ENCODE peak calls at places on chromosome 6, in six cellular contexts. N is heart left ventricle, I is endothelial cell, Y is cardiac muscle cell, F is natural killer cell, W is heart right ventricle. K is an unnamed sample.

GRCh38 chr6:17421406-17421805 is 28.0 kb downstream of the CAP2 start:
- DNase-seq in N (no peak), I (no peak), Y (no peak), F (no peak), W (no peak), K (no peak)

GRCh38 chr6:143878272-143878760 is 14.0 kb downstream of the ZC2HC1B start:
- DNase-seq in N (no peak), I (no peak), Y (no peak), F (no peak), W (no peak), K (no peak)

GRCh38 chr6:6907286-6907685 is 200.5 kb upstream of the RREB1 start:
- DNase-seq in N (no peak), I (no peak), Y (no peak), F (no peak), W (no peak), K (no peak)

GRCh38 chr6:112308476-112308875 is 38.7 kb upstream of the RFPL4B start:
- DNase-seq in N (no peak), I (no peak), Y (peak; percentile 46), F (no peak), W (peak; percentile 10), K (no peak)

GRCh38 chr6:37137881-37138568 is 31.9 kb upstream of the PIM1 start:
- DNase-seq in N (no peak), I (peak; percentile 52), Y (peak; percentile 95), F (no peak), W (no peak), K (no peak)

GRCh38 chr6:84568971-84569370 is 195.4 kb downstream of the TBX18 start:
- DNase-seq in N (no peak), I (no peak), Y (peak; percentile 80), F (no peak), W (no peak), K (no peak)

GRCh38 chr6:22290045-22290444 is 6.8 kb downstream of the PRL start:
- DNase-seq in N (no peak), I (no peak), Y (no peak), F (no peak), W (no peak), K (no peak)

GRCh38 chr6:41428995-41429417 is 93.6 kb downstream of the NCR2 start:
- DNase-seq in N (peak; percentile 52), I (no peak), Y (peak; percentile 59), F (no peak), W (peak; percentile 32), K (no peak)

GRCh38 chr6:125377621-125378020 is 75.9 kb upstream of the HDDC2 start:
- DNase-seq in N (no peak), I (no peak), Y (peak; percentile 84), F (no peak), W (no peak), K (no peak)

GRCh38 chr6:141552031-141552430 is 580.7 kb upstream of the GJE1 start:
- DNase-seq in N (no peak), I (no peak), Y (no peak), F (no peak), W (no peak), K (no peak)

GRCh38 chr6:33248932-33249731 is 22.5 kb downstream of the VPS52 start:
- DNase-seq in N (peak; percentile 97), I (peak; percentile 91), Y (peak; percentile 100), F (peak; percentile 96), W (peak; percentile 97), K (peak; percentile 88)
- TF ChIP-seq CTCF in N (no peak), I (no peak), Y (peak; percentile 14), F (no peak), W (no peak), K (peak; percentile 17)

DNA sequence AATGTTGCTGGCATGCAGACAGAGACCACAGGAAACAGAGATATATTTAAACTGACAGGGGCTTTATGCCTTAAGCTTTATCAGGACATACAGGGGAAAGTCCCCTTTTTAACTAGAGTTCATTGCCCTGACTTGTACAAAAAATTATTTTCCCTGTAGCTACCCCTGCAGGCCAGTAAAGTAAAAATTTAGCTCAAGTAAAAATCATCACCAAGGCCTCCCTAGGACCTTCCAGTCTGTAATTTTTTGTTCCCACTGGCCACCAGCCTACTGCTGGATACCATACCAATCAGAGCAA is 711.9 kb upstream of the NRSN1 start:
- DNase-seq in N (no peak), I (no peak), Y (peak; percentile 81), F (no peak), W (no peak), K (peak; percentile 37)
- TF ChIP-seq CTCF in N (no peak), I (peak; percentile 18), Y (peak; percentile 53), F (no peak), W (no peak), K (peak; percentile 34)

GRCh38 chr6:118565317-118565960 is 17.3 kb downstream of the PLN start:
- DNase-seq in N (no peak), I (no peak), Y (no peak), F (no peak), W (no peak), K (peak; percentile 60)
- TF ChIP-seq CTCF in N (peak; percentile 21), I (no peak), Y (peak; percentile 28), F (peak; percentile 31), W (peak; percentile 9), K (peak; percentile 71)

GRCh38 chr6:36056178-36056577 is 28.6 kb downstream of the MAPK14 start:
- DNase-seq in N (no peak), I (no peak), Y (no peak), F (no peak), W (no peak), K (no peak)
- TF ChIP-seq CTCF in N (no peak), I (no peak), Y (no peak), F (no peak), W (no peak), K (no peak)

GRCh38 chr6:2852921-2853322 is 11.3 kb upstream of the SERPINB1 start:
- DNase-seq in N (no peak), I (no peak), Y (no peak), F (no peak), W (no peak), K (no peak)

GRCh38 chr6:2854394-2854982 is 12.8 kb upstream of the SERPINB1 start:
- DNase-seq in N (no peak), I (no peak), Y (peak; percentile 71), F (no peak), W (no peak), K (no peak)

GRCh38 chr6:2855061-2855519 is 13.4 kb upstream of the SERPINB1 start:
- DNase-seq in N (no peak), I (no peak), Y (peak; percentile 76), F (no peak), W (no peak), K (no peak)

GRCh38 chr6:2852514-2852855 is 10.8 kb upstream of the SERPINB1 start:
- DNase-seq in N (no peak), I (no peak), Y (no peak), F (no peak), W (no peak), K (no peak)

GRCh38 chr6:2853766-2854393 is 12.2 kb upstream of the SERPINB1 start:
- DNase-seq in N (no peak), I (no peak), Y (peak; percentile 77), F (peak; percentile 59), W (no peak), K (peak; percentile 59)
- TF ChIP-seq CTCF in N (no peak), I (peak; percentile 22), Y (peak; percentile 47), F (peak; percentile 38), W (no peak), K (no peak)

DNA sequence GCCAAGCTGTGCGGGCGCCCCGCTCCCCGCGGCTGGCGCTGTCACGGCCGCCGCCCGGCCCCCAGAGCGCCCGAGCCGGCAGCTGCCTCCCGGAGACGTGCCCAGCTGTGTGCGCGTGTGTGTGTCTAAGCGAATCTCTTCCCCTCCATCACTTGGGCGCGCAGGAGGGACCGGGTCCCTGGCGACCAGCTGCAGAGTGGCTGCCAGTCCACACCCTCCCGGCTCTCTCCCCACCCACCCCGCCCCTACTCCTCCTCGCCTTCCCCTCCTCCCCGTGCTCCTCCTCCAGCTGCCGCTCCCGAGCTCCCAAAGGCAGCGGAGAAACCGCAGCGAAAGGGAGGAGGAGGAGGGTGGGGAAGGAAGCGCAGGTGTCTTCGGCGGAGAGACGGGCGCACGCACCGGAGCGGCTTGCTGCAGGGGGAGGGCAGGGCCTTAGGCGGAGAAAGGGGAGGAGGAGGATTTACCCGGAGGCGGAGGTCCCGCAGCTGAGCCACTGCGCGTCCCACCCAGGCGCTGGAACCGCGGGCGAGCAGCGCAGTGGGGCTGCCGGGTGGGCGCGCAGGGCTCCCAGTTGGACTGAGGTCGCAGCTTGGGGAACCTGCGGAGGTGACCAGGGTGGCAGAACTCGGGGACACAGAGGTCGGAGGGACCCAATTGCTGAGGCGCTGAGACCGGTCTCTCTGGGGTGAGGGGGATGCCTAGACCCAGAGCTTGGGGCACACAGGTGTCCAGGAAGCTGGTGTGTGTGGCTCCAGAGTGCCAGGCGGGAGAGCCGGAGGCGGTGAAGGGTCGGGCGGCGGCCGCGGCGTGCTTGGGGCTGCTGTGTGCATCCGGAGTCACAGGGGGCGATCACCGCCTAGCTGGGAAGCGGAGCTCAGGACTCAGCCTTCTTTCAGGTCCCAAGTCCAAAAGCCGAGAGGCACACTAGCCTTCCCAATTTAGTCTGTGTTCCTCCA is at the start of gene HS3ST5:
- DNase-seq in N (peak; percentile 19), I (peak; percentile 80), Y (peak; percentile 14), F (no peak), W (peak; percentile 21), K (peak; percentile 53)
- TF ChIP-seq CTCF in N (no peak), I (no peak), Y (peak; percentile 12), F (no peak), W (no peak), K (peak; percentile 17)

DNA sequence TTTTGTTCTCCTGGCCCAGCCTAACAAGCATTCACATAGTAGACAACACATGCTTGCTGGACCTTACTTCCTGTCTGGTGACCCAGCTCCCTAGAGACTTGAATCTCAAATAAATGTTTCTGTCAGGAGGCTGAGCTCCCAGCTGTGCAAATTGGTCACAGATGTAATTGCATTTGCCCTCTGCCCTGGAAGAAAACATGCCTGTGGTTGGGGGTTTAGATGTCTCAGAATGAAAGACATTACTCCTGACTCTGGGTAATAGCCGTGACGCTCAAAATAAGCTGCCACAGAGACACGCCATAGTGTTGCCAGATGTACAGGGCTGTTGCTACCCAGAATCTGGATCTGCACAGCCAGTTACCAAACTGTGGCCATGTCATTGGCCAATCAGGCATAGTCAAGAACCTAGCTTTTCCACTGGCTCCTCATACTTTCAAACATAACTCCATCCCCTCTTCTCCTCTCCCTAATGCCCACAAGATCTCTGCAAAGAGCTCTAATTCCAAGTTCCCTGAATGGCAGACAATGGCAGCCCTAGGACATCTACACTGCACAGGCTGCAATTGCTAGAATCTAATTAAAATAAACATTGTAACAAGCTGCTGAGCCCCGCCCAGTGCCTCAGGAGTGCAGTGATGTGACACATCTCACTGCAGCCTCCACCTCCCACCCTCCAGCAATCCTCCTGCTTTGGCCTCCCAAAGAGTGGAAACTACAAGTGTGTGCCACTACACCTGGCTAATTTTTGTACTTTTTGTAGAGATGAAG is 32.8 kb upstream of the GMPR start:
- DNase-seq in N (peak; percentile 43), I (no peak), Y (peak; percentile 84), F (no peak), W (no peak), K (peak; percentile 74)
- TF ChIP-seq CTCF in N (no peak), I (no peak), Y (no peak), F (no peak), W (no peak), K (no peak)